ENCODE peak calls at places on chromosomes 12 and 14, in four cellular contexts. W is Daoy; C is stimulated activated CD8-positive, alpha-beta memory T cell treated with anti-CD3 and anti-CD28 coated beads, Interleukin-2, amount 100 ng/mL, for 48 hours; K is EL. I is an unnamed sample.

GRCh38 chr12:92341333-92341691 is 195.7 kb upstream of the BTG1 start:
- DNase-seq in W (no peak), C (no peak), K (no peak), I (no peak)

GRCh38 chr12:58521796-58522195 is 398.5 kb downstream of the LRIG3 start:
- DNase-seq in C (no peak), W (no peak), K (peak; percentile 29), I (no peak)

GRCh38 chr14:23307687-23308644 is 1.3 kb downstream of the BCL2L2 start:
- DNase-seq in C (no peak), W (peak; percentile 68), K (peak; percentile 62), I (no peak)

GRCh38 chr12:104683831-104684503 is 227.2 kb downstream of the CHST11 start:
- DNase-seq in K (no peak), C (no peak), W (no peak), I (no peak)

GRCh38 chr14:75445958-75446357 is 18.1 kb downstream of the JDP2 start:
- DNase-seq in W (no peak), K (no peak), C (no peak), I (no peak)

GRCh38 chr14:23577004-23577681 is 1.4 kb downstream of the JPH4 start:
- DNase-seq in C (no peak), K (no peak), W (peak; percentile 45), I (no peak)

GRCh38 chr12:76024102-76024781 is 7.3 kb downstream of the PHLDA1 start:
- DNase-seq in K (no peak), W (peak; percentile 18), C (no peak), I (no peak)

GRCh38 chr12:11795910-11796459 is 146.5 kb downstream of the ETV6 start:
- DNase-seq in K (peak; percentile 81), C (no peak), W (peak; percentile 59), I (no peak)

GRCh38 chr14:44396226-44396625 is 110.9 kb downstream of the FSCB start:
- DNase-seq in K (no peak), W (no peak), C (no peak), I (no peak)

GRCh38 chr12:81295286-81295685 is 217.4 kb downstream of the ACSS3 start:
- DNase-seq in W (no peak), K (no peak), C (no peak), I (no peak)

GRCh38 chr14:66105819-66106218 is 380.4 kb upstream of the CCDC196 start:
- DNase-seq in W (peak; percentile 41), C (no peak), K (peak; percentile 39), I (no peak)

GRCh38 chr12:94193623-94194022 is 45.2 kb downstream of the PLXNC1 start:
- DNase-seq in C (no peak), K (no peak), W (no peak), I (no peak)

GRCh38 chr12:75452675-75453330 is 27.8 kb upstream of the GLIPR1 start:
- DNase-seq in K (peak; percentile 34), W (peak; percentile 17), C (no peak), I (no peak)

GRCh38 chr12:79662046-79662811 is 28.5 kb downstream of the PAWR start:
- DNase-seq in K (peak; percentile 57), W (peak; percentile 37), C (no peak), I (no peak)

GRCh38 chr14:104746951-104747481 is 5.9 kb upstream of the SIVA1 start:
- DNase-seq in W (no peak), C (no peak), K (no peak), I (no peak)

GRCh38 chr14:55707365-55707804 is 127.4 kb downstream of the KTN1 start:
- DNase-seq in K (peak; percentile 48), W (peak; percentile 39), C (no peak), I (no peak)

GRCh38 chr12:113479578-113480335 is 8.1 kb upstream of the LHX5 start:
- DNase-seq in C (no peak), W (peak; percentile 74), K (peak; percentile 22), I (no peak)

GRCh38 chr14:90489916-90490726 is 93.3 kb downstream of the CALM1 start:
- DNase-seq in K (no peak), C (no peak), W (no peak), I (no peak)

GRCh38 chr14:83217492-83217891 is 1683.8 kb upstream of the SEL1L start:
- DNase-seq in C (no peak), K (peak; percentile 60), W (no peak), I (no peak)

GRCh38 chr14:74426202-74426582 is at the start of gene SYNDIG1L:
- DNase-seq in W (no peak), C (no peak), K (no peak), I (no peak)

GRCh38 chr14:32370720-32371119 is 41.6 kb downstream of the AKAP6 start:
- DNase-seq in K (peak; percentile 71), W (peak; percentile 59), C (no peak), I (peak; percentile 21)

GRCh38 chr12:121545459-121545858 is 35.4 kb downstream of the KDM2B start:
- DNase-seq in W (no peak), C (no peak), K (no peak), I (no peak)

GRCh38 chr12:2963154-2963759 is 4.1 kb downstream of the TEAD4 start:
- DNase-seq in W (no peak), C (no peak), K (no peak), I (no peak)

GRCh38 chr12:115255962-115256361 is 572.0 kb upstream of the TBX3 start:
- DNase-seq in K (no peak), W (no peak), C (no peak), I (no peak)

GRCh38 chr14:61537567-61538463 is 157.5 kb upstream of the HIF1A start:
- DNase-seq in K (peak; percentile 72), W (peak; percentile 75), C (peak; percentile 21), I (no peak)

GRCh38 chr12:75781532-75782046 is 250.0 kb downstream of the PHLDA1 start:
- DNase-seq in K (peak; percentile 72), W (peak; percentile 83), C (no peak), I (no peak)

GRCh38 chr12:105409881-105410471 is 79.5 kb downstream of the C12orf75 start:
- DNase-seq in C (no peak), K (peak; percentile 54), W (peak; percentile 60), I (no peak)

GRCh38 chr12:6960291-6961277 is 9.4 kb downstream of the PTPN6 start:
- DNase-seq in K (peak; percentile 40), W (no peak), C (no peak), I (no peak)

GRCh38 chr12:46432325-46432724 is 59.8 kb upstream of the SLC38A2 start:
- DNase-seq in K (no peak), C (no peak), W (no peak), I (no peak)

GRCh38 chr14:26622611-26623010 is 24.8 kb upstream of the NOVA1 start:
- DNase-seq in C (no peak), W (no peak), K (no peak), I (no peak)

GRCh38 chr12:2154521-2154920 is 101.7 kb downstream of the CACNA1C start:
- DNase-seq in C (no peak), W (no peak), K (no peak), I (no peak)

GRCh38 chr12:52049688-52050087 is 1.6 kb upstream of the NR4A1 start:
- DNase-seq in K (no peak), C (no peak), W (no peak), I (no peak)

GRCh38 chr12:75048763-75049162 is 160.9 kb downstream of the KCNC2 start:
- DNase-seq in K (no peak), W (no peak), C (no peak), I (no peak)

GRCh38 chr12:80815351-80815750 is 98.6 kb downstream of the MYF5 start:
- DNase-seq in K (no peak), W (no peak), C (no peak), I (no peak)

GRCh38 chr14:92426237-92426636 is 87.3 kb upstream of the RIN3 start:
- DNase-seq in C (no peak), W (no peak), K (peak; percentile 24), I (no peak)

GRCh38 chr14:74514471-74514932 is 20.9 kb downstream of the ISCA2 start:
- DNase-seq in C (no peak), W (peak; percentile 93), K (no peak), I (no peak)

GRCh38 chr12:115096673-115097349 is 412.8 kb upstream of the TBX3 start:
- DNase-seq in W (no peak), C (no peak), K (peak; percentile 50), I (no peak)

GRCh38 chr14:55581011-55581806 is 1.2 kb downstream of the KTN1 start:
- DNase-seq in C (peak; percentile 16), W (peak; percentile 66), K (peak; percentile 62), I (peak; percentile 25)

GRCh38 chr14:48853159-48853558 is 733.0 kb downstream of the RPS29 start:
- DNase-seq in W (no peak), K (no peak), C (no peak), I (no peak)

GRCh38 chr14:39175445-39176262 is 600 bp downstream of the PNN start:
- DNase-seq in C (peak; percentile 23), W (peak; percentile 68), K (peak; percentile 40), I (peak; percentile 15)